ENCODE peak calls at places on chromosomes 6 and 20, in seven cellular contexts. One of them, this sample, is unnamed.

GRCh38 chr20:20780127-20780822 is 67.8 kb upstream of the RALGAPA2 start:
- DNase-seq in lower lobe of right lung: peak; percentile 93
- DNase-seq in suprapubic skin: peak; percentile 86
- DNase-seq in left ventricle myocardium inferior: peak; percentile 79
- DNase-seq in stomach: peak; percentile 86
- DNase-seq in upper lobe of right lung: peak; percentile 94
- DNase-seq in WTC11: no peak
- DNase-seq in this sample: no peak

GRCh38 chr6:142088858-142089216 is 43.9 kb upstream of the GJE1 start:
- DNase-seq in lower lobe of right lung: no peak
- DNase-seq in suprapubic skin: no peak
- DNase-seq in left ventricle myocardium inferior: no peak
- DNase-seq in stomach: no peak
- DNase-seq in upper lobe of right lung: peak; percentile 61
- DNase-seq in WTC11: peak; percentile 84
- DNase-seq in this sample: peak; percentile 36

GRCh38 chr6:53984581-53984980 is 126.7 kb upstream of the MLIP start:
- DNase-seq in lower lobe of right lung: no peak
- DNase-seq in suprapubic skin: no peak
- DNase-seq in left ventricle myocardium inferior: no peak
- DNase-seq in stomach: no peak
- DNase-seq in upper lobe of right lung: no peak
- DNase-seq in WTC11: no peak
- DNase-seq in this sample: no peak

GRCh38 chr6:111727798-111728197 is 122.1 kb upstream of the TRAF3IP2 start:
- DNase-seq in lower lobe of right lung: no peak
- DNase-seq in suprapubic skin: no peak
- DNase-seq in left ventricle myocardium inferior: no peak
- DNase-seq in stomach: no peak
- DNase-seq in upper lobe of right lung: no peak
- DNase-seq in WTC11: no peak
- DNase-seq in this sample: no peak

GRCh38 chr6:138590796-138591709 is 91.8 kb upstream of the NHSL1 start:
- DNase-seq in lower lobe of right lung: no peak
- DNase-seq in suprapubic skin: peak; percentile 72
- DNase-seq in left ventricle myocardium inferior: no peak
- DNase-seq in stomach: peak; percentile 77
- DNase-seq in upper lobe of right lung: no peak
- DNase-seq in WTC11: peak; percentile 74
- DNase-seq in this sample: peak; percentile 70

GRCh38 chr6:7060769-7061516 is 46.8 kb upstream of the RREB1 start:
- DNase-seq in lower lobe of right lung: no peak
- DNase-seq in suprapubic skin: no peak
- DNase-seq in left ventricle myocardium inferior: no peak
- DNase-seq in stomach: no peak
- DNase-seq in upper lobe of right lung: no peak
- DNase-seq in WTC11: no peak
- DNase-seq in this sample: no peak

GRCh38 chr6:119517428-119517827 is 167.9 kb upstream of the MAN1A1 start:
- DNase-seq in lower lobe of right lung: no peak
- DNase-seq in suprapubic skin: no peak
- DNase-seq in left ventricle myocardium inferior: no peak
- DNase-seq in stomach: no peak
- DNase-seq in upper lobe of right lung: no peak
- DNase-seq in WTC11: no peak
- DNase-seq in this sample: no peak

GRCh38 chr6:12592634-12593033 is 123.9 kb upstream of the PHACTR1 start:
- DNase-seq in lower lobe of right lung: no peak
- DNase-seq in suprapubic skin: no peak
- DNase-seq in left ventricle myocardium inferior: no peak
- DNase-seq in stomach: no peak
- DNase-seq in upper lobe of right lung: no peak
- DNase-seq in WTC11: no peak
- DNase-seq in this sample: no peak

GRCh38 chr6:25457519-25457918 is 178.3 kb downstream of the CARMIL1 start:
- DNase-seq in lower lobe of right lung: no peak
- DNase-seq in suprapubic skin: no peak
- DNase-seq in left ventricle myocardium inferior: no peak
- DNase-seq in stomach: no peak
- DNase-seq in upper lobe of right lung: no peak
- DNase-seq in WTC11: no peak
- DNase-seq in this sample: no peak

GRCh38 chr6:45423901-45424627 is 46.3 kb upstream of the SUPT3H start:
- DNase-seq in lower lobe of right lung: peak; percentile 70
- DNase-seq in suprapubic skin: no peak
- DNase-seq in left ventricle myocardium inferior: peak; percentile 22
- DNase-seq in stomach: peak; percentile 36
- DNase-seq in upper lobe of right lung: peak; percentile 69
- DNase-seq in WTC11: peak; percentile 48
- DNase-seq in this sample: peak; percentile 45

GRCh38 chr6:36627801-36628246 is 33.7 kb downstream of the SRSF3 start:
- DNase-seq in lower lobe of right lung: peak; percentile 65
- DNase-seq in suprapubic skin: peak; percentile 70
- DNase-seq in left ventricle myocardium inferior: peak; percentile 50
- DNase-seq in stomach: peak; percentile 80
- DNase-seq in upper lobe of right lung: peak; percentile 73
- DNase-seq in WTC11: no peak
- DNase-seq in this sample: no peak

GRCh38 chr6:39804666-39805065 is 12.5 kb downstream of the DAAM2 start:
- DNase-seq in lower lobe of right lung: no peak
- DNase-seq in suprapubic skin: no peak
- DNase-seq in left ventricle myocardium inferior: no peak
- DNase-seq in stomach: no peak
- DNase-seq in upper lobe of right lung: no peak
- DNase-seq in WTC11: no peak
- DNase-seq in this sample: no peak

GRCh38 chr6:35065870-35066269 is 75.3 kb downstream of the TCP11 start:
- DNase-seq in lower lobe of right lung: peak; percentile 15
- DNase-seq in suprapubic skin: no peak
- DNase-seq in left ventricle myocardium inferior: no peak
- DNase-seq in stomach: no peak
- DNase-seq in upper lobe of right lung: no peak
- DNase-seq in WTC11: no peak
- DNase-seq in this sample: no peak

GRCh38 chr6:43996614-43997341 is 130.5 kb downstream of the MRPL14 start:
- DNase-seq in lower lobe of right lung: no peak
- DNase-seq in suprapubic skin: peak; percentile 8
- DNase-seq in left ventricle myocardium inferior: no peak
- DNase-seq in stomach: no peak
- DNase-seq in upper lobe of right lung: no peak
- DNase-seq in WTC11: no peak
- DNase-seq in this sample: no peak

GRCh38 chr6:27251672-27252251 is 4.3 kb downstream of the PRSS16 start:
- DNase-seq in lower lobe of right lung: peak; percentile 90
- DNase-seq in suprapubic skin: peak; percentile 66
- DNase-seq in left ventricle myocardium inferior: no peak
- DNase-seq in stomach: peak; percentile 91
- DNase-seq in upper lobe of right lung: peak; percentile 94
- DNase-seq in WTC11: peak; percentile 97
- DNase-seq in this sample: peak; percentile 87

GRCh38 chr6:113102761-113103160 is 754.4 kb upstream of the MARCKS start:
- DNase-seq in lower lobe of right lung: no peak
- DNase-seq in suprapubic skin: no peak
- DNase-seq in left ventricle myocardium inferior: no peak
- DNase-seq in stomach: no peak
- DNase-seq in upper lobe of right lung: no peak
- DNase-seq in WTC11: no peak
- DNase-seq in this sample: no peak

GRCh38 chr6:24704468-24704867 is 14.5 kb downstream of the C6orf62 start:
- DNase-seq in lower lobe of right lung: no peak
- DNase-seq in suprapubic skin: no peak
- DNase-seq in left ventricle myocardium inferior: no peak
- DNase-seq in stomach: no peak
- DNase-seq in upper lobe of right lung: no peak
- DNase-seq in WTC11: no peak
- DNase-seq in this sample: no peak

GRCh38 chr20:32125511-32125910 is 16.0 kb downstream of the TM9SF4 start:
- DNase-seq in lower lobe of right lung: no peak
- DNase-seq in suprapubic skin: no peak
- DNase-seq in left ventricle myocardium inferior: no peak
- DNase-seq in stomach: no peak
- DNase-seq in upper lobe of right lung: no peak
- DNase-seq in WTC11: no peak
- DNase-seq in this sample: no peak

GRCh38 chr20:1783245-1783644 is 112.0 kb upstream of the SIRPA start:
- DNase-seq in lower lobe of right lung: no peak
- DNase-seq in suprapubic skin: no peak
- DNase-seq in left ventricle myocardium inferior: no peak
- DNase-seq in stomach: no peak
- DNase-seq in upper lobe of right lung: no peak
- DNase-seq in WTC11: no peak
- DNase-seq in this sample: no peak

GRCh38 chr6:17413313-17413750 is 19.9 kb downstream of the CAP2 start:
- DNase-seq in lower lobe of right lung: no peak
- DNase-seq in suprapubic skin: no peak
- DNase-seq in left ventricle myocardium inferior: no peak
- DNase-seq in stomach: no peak
- DNase-seq in upper lobe of right lung: no peak
- DNase-seq in WTC11: no peak
- DNase-seq in this sample: no peak

GRCh38 chr6:127385668-127386385 is 42.4 kb upstream of the ECHDC1 start:
- DNase-seq in lower lobe of right lung: no peak
- DNase-seq in suprapubic skin: no peak
- DNase-seq in left ventricle myocardium inferior: no peak
- DNase-seq in stomach: no peak
- DNase-seq in upper lobe of right lung: no peak
- DNase-seq in WTC11: no peak
- DNase-seq in this sample: no peak

GRCh38 chr20:36121981-36122930 is 32.3 kb upstream of the EPB41L1 start:
- DNase-seq in lower lobe of right lung: peak; percentile 86
- DNase-seq in suprapubic skin: peak; percentile 76
- DNase-seq in left ventricle myocardium inferior: no peak
- DNase-seq in stomach: peak; percentile 94
- DNase-seq in upper lobe of right lung: peak; percentile 90
- DNase-seq in WTC11: no peak
- DNase-seq in this sample: no peak

GRCh38 chr20:22866757-22867425 is 168.2 kb upstream of the SSTR4 start:
- DNase-seq in lower lobe of right lung: no peak
- DNase-seq in suprapubic skin: no peak
- DNase-seq in left ventricle myocardium inferior: no peak
- DNase-seq in stomach: no peak
- DNase-seq in upper lobe of right lung: no peak
- DNase-seq in WTC11: no peak
- DNase-seq in this sample: no peak

GRCh38 chr20:11752336-11752735 is 165.4 kb upstream of the BTBD3 start:
- DNase-seq in lower lobe of right lung: no peak
- DNase-seq in suprapubic skin: no peak
- DNase-seq in left ventricle myocardium inferior: no peak
- DNase-seq in stomach: no peak
- DNase-seq in upper lobe of right lung: no peak
- DNase-seq in WTC11: no peak
- DNase-seq in this sample: no peak

GRCh38 chr20:8082025-8082424 is 50.0 kb upstream of the PLCB1 start:
- DNase-seq in lower lobe of right lung: no peak
- DNase-seq in suprapubic skin: no peak
- DNase-seq in left ventricle myocardium inferior: no peak
- DNase-seq in stomach: no peak
- DNase-seq in upper lobe of right lung: no peak
- DNase-seq in WTC11: peak; percentile 20
- DNase-seq in this sample: no peak

DNA sequence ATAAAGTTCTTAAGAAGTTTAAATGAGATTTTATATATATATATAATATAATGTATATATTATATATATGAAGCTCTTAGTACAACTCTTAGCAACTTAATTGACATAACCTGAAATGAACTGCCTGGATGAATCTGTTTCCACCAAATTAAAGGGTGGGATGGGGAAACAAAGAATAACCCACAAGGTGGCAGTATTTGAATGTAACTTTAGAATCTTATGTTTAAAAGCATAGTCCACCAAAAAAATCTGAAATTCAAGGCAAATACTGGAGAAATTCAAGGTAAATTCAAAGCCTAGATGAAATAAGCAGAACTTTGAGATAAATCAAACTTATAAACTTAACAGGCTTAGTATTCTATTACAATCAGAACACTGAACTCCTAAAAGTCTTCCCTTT is 4.4 kb upstream of the IBTK start:
- DNase-seq in lower lobe of right lung: no peak
- DNase-seq in suprapubic skin: no peak
- DNase-seq in left ventricle myocardium inferior: no peak
- DNase-seq in stomach: no peak
- DNase-seq in upper lobe of right lung: no peak
- DNase-seq in WTC11: no peak
- DNase-seq in this sample: no peak
- TF ChIP-seq CTCF in lower lobe of right lung: peak; percentile 50
- TF ChIP-seq CTCF in suprapubic skin: peak; percentile 23
- TF ChIP-seq CTCF in left ventricle myocardium inferior: peak; percentile 60
- TF ChIP-seq CTCF in stomach: no peak
- TF ChIP-seq CTCF in upper lobe of right lung: peak; percentile 56
- TF ChIP-seq CTCF in WTC11: peak; percentile 20
- TF ChIP-seq CTCF in this sample: peak; percentile 51

GRCh38 chr6:38018755-38019165 is 199.2 kb downstream of the ZFAND3 start:
- DNase-seq in lower lobe of right lung: no peak
- DNase-seq in suprapubic skin: no peak
- DNase-seq in left ventricle myocardium inferior: no peak
- DNase-seq in stomach: no peak
- DNase-seq in upper lobe of right lung: no peak
- DNase-seq in WTC11: no peak
- DNase-seq in this sample: no peak
- TF ChIP-seq CTCF in lower lobe of right lung: no peak
- TF ChIP-seq CTCF in suprapubic skin: no peak
- TF ChIP-seq CTCF in left ventricle myocardium inferior: no peak
- TF ChIP-seq CTCF in stomach: no peak
- TF ChIP-seq CTCF in upper lobe of right lung: no peak
- TF ChIP-seq CTCF in WTC11: no peak
- TF ChIP-seq CTCF in this sample: no peak

GRCh38 chr20:18879262-18879661 is 65.7 kb downstream of the SCP2D1 start:
- DNase-seq in lower lobe of right lung: no peak
- DNase-seq in suprapubic skin: no peak
- DNase-seq in left ventricle myocardium inferior: no peak
- DNase-seq in stomach: peak; percentile 33
- DNase-seq in upper lobe of right lung: no peak
- DNase-seq in WTC11: no peak
- DNase-seq in this sample: no peak
- TF ChIP-seq CTCF in lower lobe of right lung: no peak
- TF ChIP-seq CTCF in suprapubic skin: no peak
- TF ChIP-seq CTCF in left ventricle myocardium inferior: no peak
- TF ChIP-seq CTCF in stomach: no peak
- TF ChIP-seq CTCF in upper lobe of right lung: no peak
- TF ChIP-seq CTCF in WTC11: no peak
- TF ChIP-seq CTCF in this sample: no peak

DNA sequence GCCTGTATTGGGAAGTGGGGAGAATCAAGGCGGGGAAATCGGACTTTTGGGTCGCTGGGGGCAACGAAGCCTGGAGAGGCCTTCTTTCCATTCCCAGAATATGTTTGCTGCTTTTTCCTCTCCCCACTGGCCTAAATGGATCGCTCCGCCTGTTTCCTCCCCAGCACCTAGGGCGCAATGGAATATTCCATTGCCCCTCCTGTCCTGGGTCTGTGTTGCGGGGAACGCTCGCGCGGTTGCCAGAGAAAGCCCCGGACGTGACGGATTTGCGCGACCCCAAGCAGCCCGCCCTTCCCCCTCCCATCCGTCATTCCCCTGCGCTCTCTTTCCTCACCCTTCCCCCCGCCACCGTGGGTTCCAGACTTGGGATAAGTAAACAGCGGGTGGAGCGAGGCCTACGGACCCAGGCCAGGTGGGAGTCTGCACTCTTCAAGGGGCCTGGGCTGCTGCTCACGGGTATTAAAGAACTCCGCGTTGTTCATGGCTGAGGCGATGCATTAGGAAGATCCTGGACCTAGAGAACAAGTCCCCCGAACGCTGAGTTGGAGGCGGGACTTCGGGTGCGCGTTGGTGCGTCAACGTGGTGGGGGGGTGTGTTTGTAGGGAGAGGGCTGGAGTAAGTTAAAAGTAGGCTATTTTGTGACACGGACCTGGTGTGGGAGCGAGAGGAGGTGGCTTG is at the start of gene PPT2:
- DNase-seq in lower lobe of right lung: peak; percentile 81
- DNase-seq in suprapubic skin: peak; percentile 95
- DNase-seq in left ventricle myocardium inferior: peak; percentile 91
- DNase-seq in stomach: peak; percentile 82
- DNase-seq in upper lobe of right lung: peak; percentile 83
- DNase-seq in WTC11: peak; percentile 89
- DNase-seq in this sample: peak; percentile 80
- TF ChIP-seq CTCF in lower lobe of right lung: no peak
- TF ChIP-seq CTCF in suprapubic skin: no peak
- TF ChIP-seq CTCF in left ventricle myocardium inferior: no peak
- TF ChIP-seq CTCF in stomach: no peak
- TF ChIP-seq CTCF in upper lobe of right lung: no peak
- TF ChIP-seq CTCF in WTC11: no peak
- TF ChIP-seq CTCF in this sample: no peak

This sample was measured in nephron progenitor cell.